ENCODE peak calls at places on chromosomes 4 and X, in four cellular contexts. R is right lobe of liver, U is HCT116, E is HepG2. Q is an unnamed sample. For H3K36me3 and H3K4me1, the result is how much of the 10 kb centered on the place peaks cover.

GRCh38 chr4:128847074-128847724 is 37.7 kb downstream of the JADE1 start:
- ATAC-seq in R (no peak), E (no peak), U (no peak), Q (no peak)

GRCh38 chr4:4425696-4426095 is 38.8 kb downstream of the NSG1 start:
- ATAC-seq in E (no peak), U (no peak), R (no peak), Q (no peak)

GRCh38 chr4:98473046-98473445 is 185.4 kb downstream of the TSPAN5 start:
- ATAC-seq in R (no peak), U (no peak), E (no peak), Q (no peak)

GRCh38 chrX:30521440-30522182 is 56.0 kb downstream of the TASL start:
- ATAC-seq in E (no peak), U (no peak), R (no peak), Q (no peak)

GRCh38 chr4:29553842-29554241 is 1166.3 kb upstream of the PCDH7 start:
- ATAC-seq in E (no peak), R (no peak), U (no peak), Q (no peak)

GRCh38 chr4:31411606-31412005 is 691.4 kb downstream of the PCDH7 start:
- ATAC-seq in R (no peak), U (no peak), E (peak), Q (no peak)

GRCh38 chr4:172996571-172997216 is 171.9 kb upstream of the GALNT7 start:
- ATAC-seq in R (no peak), U (no peak), E (no peak), Q (no peak)

GRCh38 chrX:70621743-70622142 is 177.1 kb downstream of the DLG3 start:
- ATAC-seq in U (no peak), E (no peak), R (no peak), Q (no peak)

GRCh38 chr4:8594097-8595038 is 1.8 kb downstream of the CPZ start:
- ATAC-seq in R (peak), U (peak), E (peak), Q (peak)

GRCh38 chr4:52665592-52665991 is 6.5 kb upstream of the USP46 start:
- ATAC-seq in R (no peak), U (peak), E (peak), Q (no peak)

GRCh38 chrX:139083191-139083590 is 371.7 kb upstream of the FGF13 start:
- ATAC-seq in U (no peak), E (no peak), R (no peak), Q (no peak)

DNA sequence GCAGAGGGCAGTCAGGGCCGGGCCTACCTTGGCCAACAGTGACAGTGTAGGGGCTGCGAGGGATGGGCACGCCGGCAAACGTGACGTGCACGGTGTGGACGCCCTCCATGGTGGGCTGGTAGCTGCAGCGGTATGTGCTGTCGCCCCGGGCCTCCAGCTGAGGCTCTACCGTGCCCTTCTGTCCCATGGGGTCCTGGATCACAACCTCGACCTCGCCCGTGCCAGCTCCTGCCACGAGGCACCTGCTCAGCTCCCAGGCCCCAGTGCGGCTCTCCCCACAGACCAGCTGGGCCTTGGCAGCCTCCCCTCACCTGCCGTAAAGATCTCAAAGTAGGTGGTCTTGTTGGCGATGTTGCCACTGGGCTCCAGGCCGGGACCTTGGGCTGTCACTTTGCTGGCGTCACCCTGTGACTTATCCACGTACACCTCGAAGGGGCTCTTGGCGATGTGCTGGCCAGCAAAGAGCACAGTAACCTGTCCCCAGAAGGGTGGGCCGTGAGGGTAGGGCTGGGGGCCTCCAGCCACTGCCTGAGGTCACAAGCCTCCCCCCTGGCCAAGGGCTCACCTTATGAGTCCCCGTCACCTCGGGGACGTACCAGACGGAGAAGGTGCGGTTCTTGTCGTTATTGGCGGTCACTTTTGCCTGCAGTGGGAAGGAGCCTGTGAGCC is 8.3 kb downstream of the FLNA start:
- ATAC-seq in R (no peak), E (no peak), U (no peak), Q (no peak)
- H3K36me3 ChIP-seq in R (under half), E (under half), U (under half), Q (half or more)

DNA sequence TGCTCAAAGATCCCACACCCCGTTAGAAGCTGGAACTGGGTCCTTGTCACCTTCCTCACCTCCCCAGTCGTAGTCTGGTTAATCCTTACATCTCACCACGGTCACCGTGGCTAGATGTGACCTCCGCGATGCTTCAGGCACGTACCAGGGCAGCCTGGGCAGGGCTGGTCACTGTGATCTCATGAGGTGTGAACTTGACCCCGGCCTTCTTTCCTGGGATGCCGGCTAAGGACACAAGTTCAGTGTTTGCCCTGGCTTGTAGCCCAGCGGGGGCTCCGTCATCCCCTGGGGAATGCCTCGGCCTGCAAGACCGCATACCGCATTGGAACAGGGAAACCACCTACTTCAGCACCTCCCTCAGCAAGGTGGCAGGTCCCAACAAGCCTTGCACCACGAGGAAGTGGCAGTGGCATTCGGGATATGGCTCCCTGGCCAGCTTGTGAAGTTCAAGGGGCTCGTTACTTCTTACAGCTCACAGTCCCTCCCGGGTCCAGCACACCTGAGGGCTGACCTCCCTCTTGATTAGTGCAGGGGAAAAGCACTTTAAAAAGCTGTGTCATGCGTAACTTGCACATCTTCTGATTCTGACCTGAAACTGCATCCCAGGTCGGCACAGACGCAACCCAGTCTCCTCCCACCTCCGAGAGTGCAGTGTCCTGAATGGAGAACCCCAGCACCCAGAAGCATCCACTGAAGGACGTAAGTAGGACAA is 25.9 kb downstream of the NOP14 start:
- ATAC-seq in U (peak), R (no peak), E (peak), Q (no peak)
- H3K4me1 ChIP-seq in U (under half), R (under half), E (under half), Q (under half)

DNA sequence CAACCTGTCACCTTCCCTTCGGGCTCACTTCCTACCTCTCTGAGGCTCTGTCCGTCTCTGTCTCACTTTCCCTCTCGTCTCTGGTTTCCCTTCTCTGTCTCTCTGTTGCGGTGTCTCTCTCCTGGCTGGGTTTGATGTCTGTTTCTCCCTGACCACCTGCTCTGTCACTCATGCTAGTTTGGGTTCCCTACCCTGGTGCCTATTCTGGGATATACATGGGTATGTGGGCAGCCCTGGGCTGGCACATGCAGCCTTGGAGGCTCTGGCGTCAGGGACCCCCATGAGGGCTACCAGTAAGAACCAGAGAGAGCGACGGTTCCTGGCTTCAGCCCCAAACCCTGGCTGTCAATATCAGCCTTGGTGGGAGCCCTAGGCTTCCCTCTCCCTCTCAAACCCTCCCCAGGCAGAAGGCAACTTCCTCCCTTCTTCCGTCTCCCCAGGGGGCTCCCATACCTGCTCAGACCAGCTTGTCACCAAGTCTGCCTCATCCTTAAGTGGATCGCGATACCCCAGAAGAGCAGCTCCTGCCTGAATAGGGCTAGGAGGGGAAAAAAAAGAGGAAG is 314 bp downstream of the DNASE1L1 start:
- ATAC-seq in U (no peak), E (no peak), R (no peak), Q (no peak)
- TF ChIP-seq POLR2A in U (no peak), E (no peak), R (no peak), Q (no peak)

DNA sequence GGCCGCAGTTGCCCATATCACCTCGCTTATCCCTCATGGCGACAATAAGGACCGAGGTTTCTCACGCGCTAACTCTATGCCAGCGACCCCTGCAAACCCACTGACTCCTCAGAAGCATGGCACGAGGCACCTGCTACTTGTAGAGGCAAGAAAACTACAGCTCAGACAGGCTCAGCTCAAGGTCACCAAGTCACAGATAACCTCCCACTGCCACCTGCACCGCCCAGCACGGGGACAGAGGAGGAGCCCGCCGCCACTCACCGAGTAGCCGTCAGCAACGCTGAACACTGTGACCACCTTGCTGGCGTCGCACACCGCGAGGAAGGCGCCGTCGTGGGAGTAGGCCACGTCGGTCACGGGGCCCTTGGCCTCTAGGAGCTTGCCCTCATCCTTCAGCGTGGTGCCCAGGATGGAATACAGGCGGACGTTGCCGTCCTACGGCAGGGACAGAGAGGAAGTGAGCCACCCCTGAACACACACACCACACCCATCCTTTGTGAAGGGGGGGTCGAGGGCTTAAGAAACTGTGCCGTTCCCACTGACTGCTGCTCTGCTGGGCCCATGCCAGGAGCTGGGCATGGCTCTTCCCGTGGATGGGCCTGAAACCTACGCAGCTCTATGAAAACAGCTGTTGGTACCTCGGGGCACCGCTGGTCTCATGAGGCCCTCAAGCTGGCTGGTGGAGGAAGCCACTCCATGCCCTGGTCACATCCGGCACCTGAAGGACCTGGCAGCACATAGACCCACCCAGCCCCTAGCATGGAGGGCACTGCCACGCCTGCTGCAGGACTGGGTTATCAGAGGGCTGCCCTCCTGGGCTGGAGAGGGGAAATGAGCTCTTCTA is 38.9 kb downstream of the WDR1 start:
- ATAC-seq in R (no peak), E (no peak), U (no peak), Q (peak)
- H3K36me3 ChIP-seq in R (under half), E (half or more), U (half or more), Q (half or more)

GRCh38 chr4:76213415-76214268 is at the start of gene SCARB2:
- ATAC-seq in E (peak), U (peak), R (peak), Q (peak)
- H3K4me1 ChIP-seq in E (half or more), U (under half), R (under half), Q (under half)

GRCh38 chr4:145182212-145182611 is 1.8 kb upstream of the OTUD4 start:
- ATAC-seq in R (no peak), U (no peak), E (no peak), Q (no peak)

GRCh38 chr4:145178740-145179139 is 1.6 kb downstream of the OTUD4 start:
- ATAC-seq in E (no peak), U (no peak), R (no peak), Q (no peak)

GRCh38 chr4:145181091-145181501 is 707 bp upstream of the OTUD4 start:
- ATAC-seq in R (no peak), U (no peak), E (no peak), Q (no peak)

GRCh38 chr4:145179201-145179860 is 1.1 kb downstream of the OTUD4 start:
- ATAC-seq in E (peak), R (peak), U (peak), Q (peak)

DNA sequence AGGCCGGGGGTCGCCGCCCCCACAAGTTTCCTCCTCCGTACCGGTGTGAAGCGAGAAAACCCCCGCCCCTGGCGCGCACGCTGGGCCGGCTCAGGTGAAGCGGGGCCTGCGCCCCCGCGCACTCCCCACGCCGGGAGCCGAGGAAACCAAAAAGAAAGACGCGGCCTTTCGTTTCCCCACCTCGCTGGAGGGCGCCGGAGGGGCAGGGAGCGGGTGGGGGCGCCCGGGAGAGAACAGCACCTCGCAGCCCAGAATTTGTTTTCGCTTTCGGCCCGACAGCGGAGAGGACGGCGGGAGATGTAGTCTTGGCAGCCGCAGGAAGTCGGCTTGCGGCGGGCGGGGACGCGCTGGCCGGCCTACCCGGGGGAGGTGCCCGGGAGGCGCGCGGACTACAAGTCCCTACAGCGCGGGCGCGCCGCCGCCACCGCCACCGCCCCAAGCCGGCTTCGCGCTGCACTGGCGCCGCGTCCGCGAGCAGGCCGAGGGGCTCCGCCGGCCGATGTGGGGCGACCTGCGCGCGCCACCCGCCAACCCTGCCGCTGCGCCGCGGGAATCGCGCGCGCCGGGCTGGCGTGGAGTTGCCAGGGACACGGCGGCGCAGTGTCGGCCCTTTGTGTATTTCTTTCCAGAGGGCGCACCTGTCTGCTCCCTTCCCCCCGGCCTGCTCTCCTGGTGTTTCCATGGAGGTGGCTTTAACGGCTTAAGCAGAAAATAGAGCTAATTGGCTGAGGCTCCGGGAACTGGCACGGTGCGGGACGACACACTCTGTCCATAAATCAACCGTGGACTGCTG is at the start of gene OTUD4:
- ATAC-seq in U (peak), R (peak), E (peak), Q (peak)
- TF ChIP-seq POLR2A in U (peak), R (peak), E (peak), Q (peak)

GRCh38 chrX:27583976-27584375 is 6.2 kb upstream of the DCAF8L2 start:
- ATAC-seq in U (no peak), E (no peak), R (no peak), Q (no peak)
- H3K36me3 ChIP-seq in U (under half), E (under half), R (under half), Q (under half)

DNA sequence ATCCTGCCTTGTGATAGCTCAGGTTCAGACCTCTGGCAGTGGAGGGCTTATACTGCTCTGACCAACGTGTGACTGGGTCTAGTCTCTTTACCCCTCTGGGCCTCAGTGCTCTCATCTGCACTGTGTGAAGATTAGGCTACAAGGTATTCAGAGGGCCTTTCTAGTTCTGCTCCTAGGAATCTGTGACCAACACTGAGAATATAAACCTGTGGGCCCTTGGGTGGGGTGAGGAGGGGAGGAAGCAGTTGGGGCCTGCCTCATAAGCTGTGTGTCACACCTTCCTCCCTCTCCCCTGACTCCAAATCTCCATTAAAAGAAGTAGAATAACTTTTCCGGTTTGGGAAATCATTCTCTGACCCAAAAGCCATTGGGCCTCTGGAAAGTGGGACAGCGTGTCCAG is 66.3 kb upstream of the MSN start:
- ATAC-seq in R (peak), U (no peak), E (no peak), Q (peak)
- H3K4me1 ChIP-seq in R (under half), U (under half), E (under half), Q (under half)

DNA sequence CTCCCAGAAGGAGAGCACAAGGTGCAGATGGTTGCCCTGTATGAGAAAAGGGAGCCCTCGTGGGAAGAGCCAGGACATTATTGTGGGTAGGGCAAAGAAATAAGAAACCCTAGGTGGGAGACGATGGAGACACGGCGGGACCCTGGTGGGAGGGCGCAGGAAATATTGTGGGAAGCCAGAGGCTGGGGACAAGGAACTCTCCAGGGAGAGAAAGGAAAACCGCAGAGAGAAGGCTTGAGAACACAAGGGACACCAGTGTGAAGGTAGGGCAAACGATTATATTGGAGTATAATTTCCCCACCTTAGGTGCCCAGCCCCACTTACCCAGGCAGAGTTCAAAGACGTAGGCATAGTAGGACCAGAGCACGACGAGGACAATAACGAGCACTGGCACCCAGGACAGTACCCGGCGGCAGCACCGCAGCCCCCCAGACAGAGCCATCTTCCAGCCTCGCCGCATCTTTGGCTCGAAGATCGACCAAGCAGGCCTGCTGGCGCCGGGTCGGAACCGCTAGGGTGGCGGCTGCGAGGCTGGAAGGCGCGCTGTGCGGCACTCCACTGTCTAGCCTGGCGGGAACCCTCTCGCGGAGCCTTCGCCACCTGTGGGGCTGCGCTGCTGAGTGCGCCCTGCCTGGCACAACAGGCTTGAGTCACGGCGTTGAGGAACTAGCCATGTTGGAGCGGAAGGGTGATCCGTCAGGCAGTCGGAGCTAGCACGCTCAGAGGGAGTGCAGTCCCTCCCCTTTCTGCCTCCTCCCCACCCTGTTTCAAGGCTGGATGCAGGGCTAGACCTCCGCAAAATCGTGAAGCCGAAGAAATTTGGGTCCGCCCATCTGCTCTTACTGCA is at the start of gene ZDHHC15:
- ATAC-seq in R (peak), U (no peak), E (no peak), Q (peak)
- TF ChIP-seq POLR2A in R (no peak), U (no peak), E (no peak), Q (no peak)